ENCODE peak calls at places on chromosomes 16 and 17, in nine cellular contexts. One of them, this sample, is unnamed.
A peak's percentile ranks its signal among the peaks of the same experiment; 100 is the strongest.

GRCh38 chr17:82065193-82065637 is 389 bp downstream of the DUS1L start:
- DNase-seq in NT2/D1: no peak
- DNase-seq in GM19239: peak; percentile 85
- DNase-seq in prostate gland: no peak
- DNase-seq in HT-29: no peak
- DNase-seq in GM04504: no peak
- DNase-seq in SW480: no peak
- DNase-seq in IMR-90: peak; percentile 24
- DNase-seq in A549: peak; percentile 66
- DNase-seq in this sample: no peak

GRCh38 chr17:7940743-7941142 is 8.7 kb downstream of the CNTROB start:
- DNase-seq in A549: no peak
- DNase-seq in GM04504: no peak
- DNase-seq in prostate gland: no peak
- DNase-seq in GM19239: no peak
- DNase-seq in NT2/D1: no peak
- DNase-seq in HT-29: no peak
- DNase-seq in SW480: no peak
- DNase-seq in IMR-90: no peak
- DNase-seq in this sample: no peak

GRCh38 chr17:38685485-38685884 is 10.7 kb upstream of the EPOP start:
- DNase-seq in GM04504: no peak
- DNase-seq in GM19239: no peak
- DNase-seq in NT2/D1: no peak
- DNase-seq in A549: no peak
- DNase-seq in IMR-90: no peak
- DNase-seq in HT-29: no peak
- DNase-seq in SW480: no peak
- DNase-seq in prostate gland: no peak
- DNase-seq in this sample: no peak

GRCh38 chr16:77219437-77219836 is 20.2 kb downstream of the SYCE1L start:
- DNase-seq in SW480: no peak
- DNase-seq in A549: peak; percentile 61
- DNase-seq in IMR-90: no peak
- DNase-seq in GM04504: no peak
- DNase-seq in NT2/D1: no peak
- DNase-seq in HT-29: no peak
- DNase-seq in prostate gland: no peak
- DNase-seq in GM19239: no peak
- DNase-seq in this sample: no peak

GRCh38 chr17:2924211-2924610 is 128.0 kb downstream of the RAP1GAP2 start:
- DNase-seq in A549: no peak
- DNase-seq in prostate gland: no peak
- DNase-seq in GM04504: no peak
- DNase-seq in NT2/D1: no peak
- DNase-seq in GM19239: no peak
- DNase-seq in IMR-90: peak; percentile 65
- DNase-seq in HT-29: no peak
- DNase-seq in SW480: no peak
- DNase-seq in this sample: no peak

GRCh38 chr17:13140750-13141149 is 122.9 kb upstream of the ELAC2 start:
- DNase-seq in IMR-90: peak; percentile 24
- DNase-seq in GM19239: no peak
- DNase-seq in prostate gland: no peak
- DNase-seq in SW480: peak; percentile 11
- DNase-seq in GM04504: no peak
- DNase-seq in A549: no peak
- DNase-seq in HT-29: no peak
- DNase-seq in NT2/D1: peak; percentile 63
- DNase-seq in this sample: no peak

GRCh38 chr16:57713596-57713995 is 19.0 kb downstream of the DRC7 start:
- DNase-seq in GM19239: no peak
- DNase-seq in prostate gland: no peak
- DNase-seq in HT-29: no peak
- DNase-seq in GM04504: no peak
- DNase-seq in NT2/D1: no peak
- DNase-seq in A549: no peak
- DNase-seq in IMR-90: no peak
- DNase-seq in SW480: no peak
- DNase-seq in this sample: no peak

GRCh38 chr16:9976641-9977040 is 205.6 kb downstream of the GRIN2A start:
- DNase-seq in NT2/D1: no peak
- DNase-seq in HT-29: no peak
- DNase-seq in GM04504: no peak
- DNase-seq in SW480: no peak
- DNase-seq in IMR-90: no peak
- DNase-seq in A549: no peak
- DNase-seq in prostate gland: no peak
- DNase-seq in GM19239: no peak
- DNase-seq in this sample: no peak

GRCh38 chr16:11078812-11079459 is 134.6 kb downstream of the CLEC16A start:
- DNase-seq in NT2/D1: no peak
- DNase-seq in IMR-90: peak; percentile 83
- DNase-seq in HT-29: no peak
- DNase-seq in SW480: no peak
- DNase-seq in A549: no peak
- DNase-seq in GM19239: no peak
- DNase-seq in prostate gland: peak; percentile 25
- DNase-seq in GM04504: peak; percentile 91
- DNase-seq in this sample: no peak

GRCh38 chr17:27049104-27049784 is 244.7 kb upstream of the WSB1 start:
- DNase-seq in A549: no peak
- DNase-seq in HT-29: peak; percentile 2
- DNase-seq in IMR-90: no peak
- DNase-seq in GM19239: no peak
- DNase-seq in prostate gland: no peak
- DNase-seq in GM04504: no peak
- DNase-seq in SW480: no peak
- DNase-seq in NT2/D1: no peak
- DNase-seq in this sample: no peak

GRCh38 chr16:57345021-57345420 is 13.6 kb upstream of the CCL22 start:
- DNase-seq in GM04504: no peak
- DNase-seq in A549: no peak
- DNase-seq in NT2/D1: no peak
- DNase-seq in prostate gland: no peak
- DNase-seq in IMR-90: no peak
- DNase-seq in SW480: no peak
- DNase-seq in HT-29: no peak
- DNase-seq in GM19239: no peak
- DNase-seq in this sample: no peak

GRCh38 chr17:44757918-44758413 is 822 bp upstream of the ADAM11 start:
- DNase-seq in IMR-90: no peak
- DNase-seq in prostate gland: no peak
- DNase-seq in NT2/D1: no peak
- DNase-seq in GM19239: no peak
- DNase-seq in GM04504: no peak
- DNase-seq in SW480: no peak
- DNase-seq in A549: no peak
- DNase-seq in HT-29: no peak
- DNase-seq in this sample: no peak

GRCh38 chr16:62079236-62079635 is 43.0 kb upstream of the CDH8 start:
- DNase-seq in GM04504: no peak
- DNase-seq in A549: no peak
- DNase-seq in NT2/D1: no peak
- DNase-seq in GM19239: no peak
- DNase-seq in prostate gland: no peak
- DNase-seq in HT-29: no peak
- DNase-seq in SW480: no peak
- DNase-seq in IMR-90: no peak
- DNase-seq in this sample: no peak

GRCh38 chr16:11224894-11225676 is 30.9 kb downstream of the SOCS1 start:
- DNase-seq in NT2/D1: no peak
- DNase-seq in A549: no peak
- DNase-seq in SW480: no peak
- DNase-seq in GM19239: peak; percentile 89
- DNase-seq in HT-29: no peak
- DNase-seq in prostate gland: no peak
- DNase-seq in GM04504: no peak
- DNase-seq in IMR-90: peak; percentile 28
- DNase-seq in this sample: no peak

GRCh38 chr17:60468371-60468770 is 46.1 kb downstream of the CHCT1 start:
- DNase-seq in prostate gland: no peak
- DNase-seq in A549: no peak
- DNase-seq in GM04504: no peak
- DNase-seq in GM19239: no peak
- DNase-seq in NT2/D1: no peak
- DNase-seq in HT-29: no peak
- DNase-seq in SW480: no peak
- DNase-seq in IMR-90: peak; percentile 43
- DNase-seq in this sample: no peak

GRCh38 chr17:69305177-69305576 is 21.8 kb downstream of the ABCA5 start:
- DNase-seq in HT-29: no peak
- DNase-seq in IMR-90: no peak
- DNase-seq in GM19239: no peak
- DNase-seq in A549: no peak
- DNase-seq in prostate gland: no peak
- DNase-seq in NT2/D1: no peak
- DNase-seq in GM04504: no peak
- DNase-seq in SW480: no peak
- DNase-seq in this sample: no peak

GRCh38 chr17:48003686-48004120 is 32.8 kb downstream of the CDK5RAP3 start:
- DNase-seq in NT2/D1: no peak
- DNase-seq in prostate gland: no peak
- DNase-seq in HT-29: no peak
- DNase-seq in A549: no peak
- DNase-seq in IMR-90: no peak
- DNase-seq in GM19239: no peak
- DNase-seq in GM04504: no peak
- DNase-seq in SW480: no peak
- DNase-seq in this sample: no peak